ENCODE peak calls at places on chromosomes 7 and 10, in seven cellular contexts. H, M, K, I, B, E and D are unnamed samples.

GRCh38 chr10:75408512-75408881 is 6.9 kb upstream of the ZNF503 start:
- DNase-seq in B (no peak), M (no peak), H (no peak), E (no peak), K (no peak), I (peak; percentile 30), D (no peak)

GRCh38 chr10:22002531-22003110 is 909 bp downstream of the DNAJC1 start:
- DNase-seq in E (no peak), K (peak; percentile 67), H (peak; percentile 77), I (no peak), B (peak; percentile 13), M (peak; percentile 23), D (peak; percentile 77)

GRCh38 chr7:6536899-6537298 is 14.4 kb downstream of the GRID2IP start:
- DNase-seq in K (peak; percentile 34), E (no peak), M (no peak), H (peak; percentile 7), I (no peak), B (no peak), D (no peak)

GRCh38 chr7:111041577-111041976 is 49.4 kb upstream of the LRRN3 start:
- DNase-seq in M (no peak), B (no peak), K (no peak), E (no peak), H (peak; percentile 56), I (no peak), D (no peak)

GRCh38 chr7:137343483-137343841 is at the start of gene PTN:
- DNase-seq in E (peak; percentile 78), M (peak; percentile 19), I (peak; percentile 27), B (no peak), H (peak; percentile 36), K (peak; percentile 48), D (peak; percentile 58)

GRCh38 chr7:69232445-69233376 is 365.6 kb upstream of the AUTS2 start:
- DNase-seq in M (no peak), H (no peak), B (no peak), E (no peak), I (no peak), K (no peak), D (no peak)

GRCh38 chr10:110644598-110645462 is 694 bp downstream of the RBM20 start:
- DNase-seq in B (no peak), E (no peak), I (no peak), K (no peak), M (no peak), H (no peak), D (no peak)

GRCh38 chr10:105952153-105952552 is 1212.4 kb downstream of the SORCS1 start:
- DNase-seq in K (peak; percentile 55), M (peak; percentile 64), I (no peak), E (no peak), H (peak; percentile 80), B (no peak), D (peak; percentile 21)

GRCh38 chr7:156177396-156178055 is 365.3 kb upstream of the SHH start:
- DNase-seq in M (no peak), B (no peak), I (no peak), K (no peak), H (no peak), E (no peak), D (no peak)

GRCh38 chr10:98486421-98486820 is 39.7 kb upstream of the HPS1 start:
- DNase-seq in M (no peak), B (no peak), K (peak; percentile 12), H (no peak), I (no peak), E (no peak), D (peak; percentile 39)

GRCh38 chr7:28640026-28640425 is 227.7 kb downstream of the CREB5 start:
- DNase-seq in I (no peak), B (no peak), M (no peak), E (no peak), K (no peak), H (no peak), D (no peak)

GRCh38 chr7:81155654-81156373 is 237.0 kb upstream of the SEMA3C start:
- DNase-seq in B (peak; percentile 87), M (no peak), H (no peak), I (no peak), K (peak; percentile 7), E (no peak), D (no peak)

GRCh38 chr10:101893510-101894120 is 50.0 kb upstream of the KCNIP2 start:
- DNase-seq in B (no peak), E (no peak), K (no peak), M (no peak), I (no peak), H (no peak), D (no peak)

GRCh38 chr7:51666751-51667150 is 350.1 kb upstream of the COBL start:
- DNase-seq in M (no peak), K (no peak), I (no peak), B (no peak), E (no peak), H (no peak), D (no peak)

GRCh38 chr10:43921881-43922280 is 273.2 kb upstream of the ZNF32 start:
- DNase-seq in B (no peak), I (no peak), M (no peak), H (no peak), E (no peak), K (no peak), D (no peak)

GRCh38 chr10:88989824-88990527 is 622 bp upstream of the FAS start:
- DNase-seq in M (peak; percentile 72), I (no peak), K (peak; percentile 95), H (peak; percentile 92), B (no peak), E (peak; percentile 77), D (peak; percentile 95)

GRCh38 chr10:132498562-132499366 is 38.8 kb upstream of the INPP5A start:
- DNase-seq in E (no peak), H (no peak), K (no peak), M (no peak), I (no peak), B (no peak), D (no peak)

GRCh38 chr10:4590807-4591206 is 235.2 kb upstream of the AKR1E2 start:
- DNase-seq in B (no peak), E (no peak), I (no peak), K (no peak), H (no peak), M (no peak), D (no peak)

GRCh38 chr10:108424656-108425055 is 1260.2 kb upstream of the SORCS1 start:
- DNase-seq in M (no peak), K (peak; percentile 56), E (no peak), B (no peak), I (no peak), H (peak; percentile 73), D (peak; percentile 75)

GRCh38 chr10:124032982-124033886 is 60.2 kb downstream of the CHST15 start:
- DNase-seq in M (no peak), I (no peak), E (peak; percentile 85), K (peak; percentile 68), B (no peak), H (peak; percentile 91), D (peak; percentile 75)

GRCh38 chr7:117319211-117319610 is 3.6 kb downstream of the WNT2 start:
- DNase-seq in I (no peak), H (no peak), M (no peak), E (no peak), B (no peak), K (no peak), D (no peak)

GRCh38 chr7:158956805-158957506 is 100.6 kb downstream of the DYNC2I1 start:
- DNase-seq in K (no peak), E (no peak), M (no peak), H (no peak), B (no peak), I (no peak), D (no peak)

GRCh38 chr10:126902157-126902556 is 3.1 kb upstream of the DOCK1 start:
- DNase-seq in H (peak; percentile 85), M (peak; percentile 34), E (no peak), B (peak; percentile 69), I (no peak), K (peak; percentile 70), D (peak; percentile 64)

GRCh38 chr10:59586407-59586891 is 123.2 kb downstream of the SLC16A9 start:
- DNase-seq in H (no peak), I (no peak), M (no peak), E (no peak), K (no peak), B (no peak), D (no peak)

GRCh38 chr7:127556404-127556803 is 29.0 kb downstream of the GCC1 start:
- DNase-seq in H (no peak), I (no peak), M (no peak), K (no peak), E (no peak), B (no peak), D (no peak)

GRCh38 chr7:51301806-51302205 is 14.8 kb downstream of the COBL start:
- DNase-seq in H (no peak), M (no peak), E (no peak), K (no peak), I (no peak), B (no peak), D (no peak)

DNA sequence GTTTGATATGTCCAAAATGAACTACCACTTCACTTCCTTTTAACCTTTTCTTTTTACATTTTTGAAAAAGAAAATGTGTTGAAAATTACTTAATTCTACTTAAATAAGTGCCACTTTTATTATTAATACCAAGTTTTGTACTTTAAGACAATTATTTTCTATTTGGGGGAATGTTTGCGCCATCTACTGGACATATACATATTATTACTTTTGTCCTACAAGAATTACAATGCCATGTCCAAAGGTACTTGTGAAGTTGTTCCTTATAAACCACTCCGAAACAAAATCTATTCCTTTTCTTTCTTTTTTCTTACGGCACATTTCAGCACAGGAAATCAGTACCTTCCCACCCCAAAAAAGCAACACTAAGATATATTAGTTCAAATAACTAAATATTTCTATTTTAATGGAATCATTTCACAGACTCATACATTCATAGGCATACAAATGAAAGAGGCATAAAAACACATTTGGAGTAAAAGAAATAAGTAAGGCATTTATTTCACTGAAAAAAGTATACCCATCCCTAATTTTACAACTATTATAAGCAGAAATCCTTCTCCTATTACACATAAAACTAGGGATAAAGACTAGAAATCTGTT is 169.9 kb downstream of the RNF133 start:
- DNase-seq in I (no peak), H (peak; percentile 75), K (peak; percentile 67), E (no peak), M (peak; percentile 70), B (peak; percentile 43), D (peak; percentile 76)
- TF ChIP-seq CTCF in I (peak; percentile 69), H (peak; percentile 49), K (peak; percentile 35), E (no peak), M (peak; percentile 67), B (peak; percentile 59), D (peak; percentile 51)

DNA sequence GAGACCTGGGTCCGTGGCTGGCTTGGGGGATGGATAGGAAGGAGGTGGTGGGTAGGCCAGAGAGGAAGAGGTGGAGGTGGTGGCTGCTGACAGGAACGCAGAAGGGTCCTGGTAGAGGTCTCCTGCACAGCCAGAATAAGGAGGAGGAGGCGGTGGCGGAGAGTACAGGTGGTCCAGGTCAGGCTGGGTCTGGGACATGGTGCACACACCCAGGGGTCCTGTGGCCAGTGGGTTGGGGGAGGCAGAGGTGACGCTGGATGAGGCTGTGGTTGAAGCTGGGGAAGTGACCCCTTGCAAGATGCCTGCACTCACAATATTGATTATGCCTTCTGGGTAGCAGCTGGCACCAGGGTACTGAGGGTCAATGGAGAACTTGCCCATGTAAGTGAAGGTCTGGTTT is 2.2 kb downstream of the EGR2 start:
- DNase-seq in E (no peak), H (no peak), B (no peak), I (no peak), M (no peak), K (no peak), D (no peak)
- H3K4me3 ChIP-seq in E (no peak overlapping the region), H (no peak overlapping the region), B (no peak overlapping the region), I (no peak overlapping the region), M (peak overlapping the region; percentile 62), K (no peak overlapping the region), D (no peak overlapping the region)

GRCh38 chr7:47938574-47939165 is 9.6 kb downstream of the PKD1L1 start:
- DNase-seq in K (no peak), M (no peak), E (no peak), H (no peak), B (peak; percentile 56), I (no peak), D (no peak)
- TF ChIP-seq CTCF in K (no peak), M (no peak), E (no peak), H (peak; percentile 6), B (peak; percentile 31), I (no peak), D (no peak)

GRCh38 chr10:15208221-15208620 is 39.7 kb upstream of the NMT2 start:
- DNase-seq in E (peak; percentile 21), I (no peak), K (no peak), M (no peak), B (no peak), H (no peak), D (no peak)
- H3K4me3 ChIP-seq in E (no peak overlapping the region), I (no peak overlapping the region), K (no peak overlapping the region), M (no peak overlapping the region), B (no peak overlapping the region), H (no peak overlapping the region), D (no peak overlapping the region)